ENCODE peak calls at places on chromosome 13, in four cellular contexts. One of them, this sample, is unnamed.

GRCh38 chr13:77305276-77305675 is 21.6 kb downstream of the MYCBP2 start:
- DNase-seq in A549: no peak
- DNase-seq in K562: no peak
- DNase-seq in HepG2: no peak
- DNase-seq in this sample: no peak

GRCh38 chr13:114089341-114089740 is 43.1 kb downstream of the RASA3 start:
- DNase-seq in A549: no peak
- DNase-seq in K562: no peak
- DNase-seq in HepG2: no peak
- DNase-seq in this sample: peak; percentile 11

GRCh38 chr13:74280093-74280794 is 146.0 kb upstream of the KLF12 start:
- DNase-seq in A549: no peak
- DNase-seq in K562: no peak
- DNase-seq in HepG2: no peak
- DNase-seq in this sample: no peak

GRCh38 chr13:43229506-43229905 is 206.1 kb downstream of the DNAJC15 start:
- DNase-seq in A549: peak; percentile 10
- DNase-seq in K562: no peak
- DNase-seq in HepG2: no peak
- DNase-seq in this sample: no peak

GRCh38 chr13:100139822-100140221 is 50.9 kb downstream of the PCCA start:
- DNase-seq in A549: no peak
- DNase-seq in K562: no peak
- DNase-seq in HepG2: peak; percentile 20
- DNase-seq in this sample: no peak

GRCh38 chr13:39501711-39502324 is 101.2 kb downstream of the LHFPL6 start:
- DNase-seq in A549: no peak
- DNase-seq in K562: no peak
- DNase-seq in HepG2: no peak
- DNase-seq in this sample: no peak

GRCh38 chr13:20360835-20361412 is 128.8 kb upstream of the GJB6 start:
- DNase-seq in A549: no peak
- DNase-seq in K562: no peak
- DNase-seq in HepG2: no peak
- DNase-seq in this sample: no peak

GRCh38 chr13:42064259-42064658 is 15.8 kb downstream of the DGKH start:
- DNase-seq in A549: no peak
- DNase-seq in K562: no peak
- DNase-seq in HepG2: no peak
- DNase-seq in this sample: no peak

GRCh38 chr13:61880576-61881283 is 465.1 kb upstream of the PCDH20 start:
- DNase-seq in A549: peak; percentile 34
- DNase-seq in K562: peak; percentile 9
- DNase-seq in HepG2: peak; percentile 21
- DNase-seq in this sample: peak; percentile 44

GRCh38 chr13:91017031-91017668 is 330.3 kb upstream of the MIR17HG start:
- DNase-seq in A549: peak; percentile 53
- DNase-seq in K562: peak; percentile 90
- DNase-seq in HepG2: no peak
- DNase-seq in this sample: peak; percentile 63

GRCh38 chr13:84655677-84656076 is 773.4 kb upstream of the SLITRK1 start:
- DNase-seq in A549: no peak
- DNase-seq in K562: no peak
- DNase-seq in HepG2: no peak
- DNase-seq in this sample: no peak

GRCh38 chr13:94464771-94465170 is 14.7 kb downstream of the DCT start:
- DNase-seq in A549: no peak
- DNase-seq in K562: peak; percentile 41
- DNase-seq in HepG2: no peak
- DNase-seq in this sample: no peak

GRCh38 chr13:64912141-64912540 is 2318.0 kb downstream of the PCDH9 start:
- DNase-seq in A549: peak; percentile 48
- DNase-seq in K562: no peak
- DNase-seq in HepG2: no peak
- DNase-seq in this sample: no peak

GRCh38 chr13:29543230-29544215 is 52.0 kb downstream of the SLC7A1 start:
- DNase-seq in A549: no peak
- DNase-seq in K562: peak; percentile 24
- DNase-seq in HepG2: peak; percentile 12
- DNase-seq in this sample: no peak

GRCh38 chr13:114140131-114140908 is 7.9 kb upstream of the RASA3 start:
- DNase-seq in A549: no peak
- DNase-seq in K562: no peak
- DNase-seq in HepG2: no peak
- DNase-seq in this sample: peak; percentile 4

GRCh38 chr13:101248739-101249138 is 167.6 kb downstream of the NALCN start:
- DNase-seq in A549: no peak
- DNase-seq in K562: no peak
- DNase-seq in HepG2: no peak
- DNase-seq in this sample: no peak

GRCh38 chr13:79492313-79492798 is 11.4 kb downstream of the NDFIP2 start:
- DNase-seq in A549: no peak
- DNase-seq in K562: peak; percentile 33
- DNase-seq in HepG2: no peak
- DNase-seq in this sample: no peak

GRCh38 chr13:27663947-27664346 is 42.3 kb downstream of the POLR1D start:
- DNase-seq in A549: no peak
- DNase-seq in K562: no peak
- DNase-seq in HepG2: no peak
- DNase-seq in this sample: peak; percentile 34

GRCh38 chr13:110363009-110363408 is 55.9 kb downstream of the COL4A2 start:
- DNase-seq in A549: no peak
- DNase-seq in K562: no peak
- DNase-seq in HepG2: no peak
- DNase-seq in this sample: peak; percentile 57
- TF ChIP-seq HMGXB4 in A549: no peak
- TF ChIP-seq HMGXB4 in K562: no peak
- TF ChIP-seq HMGXB4 in HepG2: no peak
- TF ChIP-seq HMGXB4 in this sample: no peak

GRCh38 chr13:70338608-70339007 is 230.4 kb upstream of the KLHL1 start:
- DNase-seq in A549: no peak
- DNase-seq in K562: no peak
- DNase-seq in HepG2: no peak
- DNase-seq in this sample: no peak
- TF ChIP-seq HMGXB4 in A549: no peak
- TF ChIP-seq HMGXB4 in K562: no peak
- TF ChIP-seq HMGXB4 in HepG2: no peak
- TF ChIP-seq HMGXB4 in this sample: no peak

GRCh38 chr13:103615778-103616177 is 549.6 kb upstream of the SLC10A2 start:
- DNase-seq in A549: no peak
- DNase-seq in K562: no peak
- DNase-seq in HepG2: no peak
- DNase-seq in this sample: no peak
- TF ChIP-seq HMGXB4 in A549: no peak
- TF ChIP-seq HMGXB4 in K562: no peak
- TF ChIP-seq HMGXB4 in HepG2: no peak
- TF ChIP-seq HMGXB4 in this sample: no peak

DNA sequence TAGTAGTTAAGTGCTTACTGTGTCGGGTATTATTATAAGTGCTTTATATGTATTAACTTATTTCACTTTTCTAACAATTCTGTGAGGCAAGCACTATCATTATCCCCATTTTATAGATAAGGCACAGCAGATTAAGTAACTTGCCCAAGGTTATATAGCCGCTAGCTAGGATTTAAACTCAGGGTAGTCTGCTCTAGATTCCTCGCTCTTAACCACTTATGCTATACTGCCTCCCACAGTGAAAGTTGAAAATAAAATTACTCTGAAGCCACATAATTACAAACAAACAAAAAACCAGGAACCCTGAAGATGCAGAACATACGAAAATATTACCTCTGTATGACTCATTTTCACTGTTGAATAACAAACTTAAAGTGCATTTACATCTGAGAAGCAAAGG is 3.9 kb downstream of the TEX30 start:
- DNase-seq in A549: no peak
- DNase-seq in K562: no peak
- DNase-seq in HepG2: no peak
- DNase-seq in this sample: no peak
- TF ChIP-seq HMGXB4 in A549: no peak
- TF ChIP-seq HMGXB4 in K562: no peak
- TF ChIP-seq HMGXB4 in HepG2: no peak
- TF ChIP-seq HMGXB4 in this sample: no peak

DNA sequence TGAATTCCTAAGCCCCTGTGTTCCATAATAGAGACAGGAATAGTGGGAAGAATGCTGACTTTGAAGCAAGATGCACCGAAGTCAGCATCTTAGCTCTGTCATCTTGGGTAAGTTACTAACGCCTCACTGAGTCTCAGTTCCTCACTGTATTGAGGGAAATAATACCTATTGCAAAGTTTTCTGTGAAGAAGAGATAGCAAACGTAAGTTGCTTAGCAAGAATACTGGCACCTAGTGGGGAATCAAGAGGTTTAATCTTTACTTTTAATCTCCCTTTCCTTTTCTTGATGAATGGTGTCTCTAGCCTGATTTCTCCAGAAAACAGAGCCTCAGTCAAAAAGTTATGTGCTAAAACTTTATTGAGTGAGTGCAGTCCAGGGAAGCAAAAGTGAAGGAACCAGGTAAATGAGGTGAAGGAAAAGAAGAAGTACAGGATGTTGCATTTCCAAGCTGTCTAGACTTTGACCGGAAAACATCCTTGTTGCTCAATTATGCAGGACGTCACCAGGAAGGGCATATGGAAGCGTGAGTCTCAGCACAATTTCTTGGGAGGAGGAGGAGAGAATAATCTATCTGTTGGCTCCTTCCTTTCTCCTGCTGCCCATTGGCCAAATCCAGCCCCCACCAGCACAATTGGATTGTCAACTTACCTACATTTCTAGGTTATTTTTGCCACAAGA is 210.0 kb downstream of the B3GLCT start:
- DNase-seq in A549: no peak
- DNase-seq in K562: no peak
- DNase-seq in HepG2: no peak
- DNase-seq in this sample: no peak
- TF ChIP-seq HMGXB4 in A549: no peak
- TF ChIP-seq HMGXB4 in K562: no peak
- TF ChIP-seq HMGXB4 in HepG2: no peak
- TF ChIP-seq HMGXB4 in this sample: no peak

GRCh38 chr13:98447130-98447529 is 129.8 kb downstream of the STK24 start:
- DNase-seq in A549: no peak
- DNase-seq in K562: no peak
- DNase-seq in HepG2: no peak
- DNase-seq in this sample: no peak

GRCh38 chr13:98446234-98446621 is 130.7 kb downstream of the STK24 start:
- DNase-seq in A549: no peak
- DNase-seq in K562: no peak
- DNase-seq in HepG2: no peak
- DNase-seq in this sample: no peak

GRCh38 chr13:98449273-98449672 is 127.6 kb downstream of the STK24 start:
- DNase-seq in A549: no peak
- DNase-seq in K562: no peak
- DNase-seq in HepG2: no peak
- DNase-seq in this sample: no peak

GRCh38 chr13:98448642-98448928 is 128.3 kb downstream of the STK24 start:
- DNase-seq in A549: no peak
- DNase-seq in K562: no peak
- DNase-seq in HepG2: no peak
- DNase-seq in this sample: no peak

DNA sequence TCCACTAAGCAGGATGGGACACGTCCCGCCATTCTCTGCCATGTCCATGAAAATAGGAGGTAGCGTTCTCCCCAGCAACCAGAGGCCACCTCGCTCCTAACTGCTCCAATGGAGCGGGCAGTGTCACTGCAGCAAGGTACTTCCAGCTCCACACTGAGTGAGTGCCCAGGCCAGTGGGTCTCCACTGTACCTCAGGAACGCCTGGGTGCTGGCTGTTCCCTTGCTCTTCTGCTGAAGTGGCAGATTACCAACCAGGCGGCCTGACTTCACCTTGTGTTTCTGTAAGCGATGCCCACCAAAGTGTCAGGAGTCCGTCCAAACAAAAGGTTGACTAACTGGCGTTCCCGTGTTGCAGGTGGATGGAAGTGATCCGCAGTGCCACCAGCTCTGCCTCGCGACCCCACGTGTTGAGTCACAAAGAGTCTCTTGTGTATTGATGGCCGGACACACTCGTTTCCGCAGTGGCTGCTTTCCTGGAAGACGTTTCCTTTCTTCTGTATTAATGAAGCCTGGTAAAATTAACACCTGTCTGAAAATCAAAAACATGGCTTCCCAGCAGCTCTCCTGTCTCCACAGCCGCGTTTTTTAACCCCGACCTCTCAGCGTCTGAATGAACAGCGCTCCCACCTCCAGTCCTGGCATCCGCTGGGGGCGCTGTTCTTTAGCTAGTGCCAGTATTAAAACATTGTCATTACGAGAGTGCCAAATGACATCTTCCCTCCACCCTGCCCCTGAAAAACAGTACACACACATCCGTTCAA is 128.8 kb downstream of the STK24 start:
- DNase-seq in A549: peak; percentile 45
- DNase-seq in K562: peak; percentile 21
- DNase-seq in HepG2: no peak
- DNase-seq in this sample: peak; percentile 78
- TF ChIP-seq HMGXB4 in A549: no peak
- TF ChIP-seq HMGXB4 in K562: no peak
- TF ChIP-seq HMGXB4 in HepG2: no peak
- TF ChIP-seq HMGXB4 in this sample: no peak